ENCODE peak calls at places on chromosomes 6 and 20, in ten cellular contexts. N is Kasumi-1, F is left ventricle myocardium inferior, H is HT1080, Y is HEK293T, S is fibroblast of mammary gland, Z is ELF-1, D is astrocyte of the spinal cord, A is putamen, K is non-pigmented ciliary epithelial cell. W is an unnamed sample.

GRCh38 chr20:50434653-50435396 is 75.4 kb upstream of the PTPN1 start:
- DNase-seq in N (no peak), F (no peak), H (peak), Y (no peak), S (peak), Z (peak), D (peak), A (no peak), K (no peak), W (peak)

GRCh38 chr6:7389162-7389450 is 436 bp downstream of the CAGE1 start:
- DNase-seq in N (peak), F (no peak), H (no peak), Y (peak), S (peak), Z (no peak), D (no peak), A (no peak), K (no peak), W (peak)

GRCh38 chr20:45294003-45294368 is 12.7 kb upstream of the RBPJL start:
- DNase-seq in N (no peak), F (no peak), H (no peak), Y (no peak), S (no peak), Z (no peak), D (no peak), A (no peak), K (no peak), W (no peak)

GRCh38 chr20:50464026-50464724 is 46.0 kb upstream of the PTPN1 start:
- DNase-seq in N (peak), F (peak), H (peak), Y (peak), S (peak), Z (peak), D (peak), A (peak), K (no peak), W (peak)

GRCh38 chr6:150332939-150333591 is 35.7 kb upstream of the IYD start:
- DNase-seq in N (no peak), F (no peak), H (no peak), Y (no peak), S (no peak), Z (no peak), D (no peak), A (no peak), K (no peak), W (no peak)

GRCh38 chr20:15767636-15768369 is 805.4 kb downstream of the KIF16B start:
- DNase-seq in N (no peak), F (no peak), H (no peak), Y (no peak), S (no peak), Z (no peak), D (no peak), A (no peak), K (no peak), W (no peak)

GRCh38 chr6:56671160-56671559 is 28.5 kb upstream of the DST start:
- DNase-seq in N (no peak), F (no peak), H (no peak), Y (no peak), S (no peak), Z (no peak), D (no peak), A (no peak), K (no peak), W (no peak)

GRCh38 chr6:82842721-82843120 is 222.9 kb downstream of the UBE3D start:
- DNase-seq in N (no peak), F (no peak), H (peak), Y (no peak), S (peak), Z (no peak), D (peak), A (no peak), K (peak), W (peak)

GRCh38 chr20:38926934-38927616 is 858 bp downstream of the FAM83D start:
- DNase-seq in N (no peak), F (no peak), H (no peak), Y (no peak), S (peak), Z (no peak), D (peak), A (no peak), K (no peak), W (peak)

GRCh38 chr6:39927159-39927558 is 7.1 kb downstream of the MOCS1 start:
- DNase-seq in N (no peak), F (no peak), H (peak), Y (no peak), S (peak), Z (no peak), D (peak), A (no peak), K (no peak), W (no peak)

GRCh38 chr6:117317261-117317660 is 51.9 kb downstream of the VGLL2 start:
- DNase-seq in N (peak), F (no peak), H (peak), Y (peak), S (peak), Z (peak), D (peak), A (no peak), K (no peak), W (peak)

GRCh38 chr20:42705550-42705949 is 484.2 kb downstream of the PTPRT start:
- DNase-seq in N (no peak), F (no peak), H (no peak), Y (no peak), S (no peak), Z (no peak), D (no peak), A (no peak), K (no peak), W (no peak)

GRCh38 chr6:138418118-138418742 is 14.2 kb downstream of the HEBP2 start:
- DNase-seq in N (no peak), F (no peak), H (no peak), Y (no peak), S (no peak), Z (no peak), D (no peak), A (no peak), K (no peak), W (no peak)

GRCh38 chr20:60135276-60135675 is 177.1 kb downstream of the CDH26 start:
- DNase-seq in N (no peak), F (no peak), H (no peak), Y (no peak), S (no peak), Z (no peak), D (no peak), A (no peak), K (no peak), W (no peak)

W was measured in AG10803.